ENCODE peak calls at places on chromosomes 13 and 19, in ten cellular contexts. Z is fibroblast of lung, Q is psoas muscle, X is heart left ventricle, E is stomach, A is SJSA1, T is prostate gland, P is mammary epithelial cell, D is osteoblast, U is thyroid gland. K is an unnamed sample.

GRCh38 chr13:27375686-27376326 is 48.6 kb upstream of the GTF3A start:
- DNase-seq in A (peak; percentile 57), U (peak; percentile 63), Z (peak; percentile 52), Q (peak; percentile 62), T (peak; percentile 30), X (peak; percentile 52), E (peak; percentile 70), D (peak; percentile 85), P (peak; percentile 19), K (peak; percentile 65)

GRCh38 chr13:50476579-50476978 is 366.9 kb downstream of the DLEU7 start:
- DNase-seq in D (no peak), U (no peak), E (no peak), Z (no peak), A (no peak), X (no peak), Q (no peak), P (no peak), T (no peak), K (no peak)

GRCh38 chr13:21557995-21558394 is 46.0 kb downstream of the MICU2 start:
- DNase-seq in E (no peak), U (no peak), D (no peak), X (no peak), Z (peak; percentile 11), T (no peak), A (no peak), P (peak; percentile 22), Q (no peak), K (no peak)

GRCh38 chr19:16445238-16446107 is 26.3 kb downstream of the EPS15L1 start:
- DNase-seq in A (peak; percentile 73), D (peak; percentile 29), U (no peak), E (no peak), X (no peak), Z (peak; percentile 61), P (peak; percentile 63), Q (no peak), T (no peak), K (peak; percentile 23)

GRCh38 chr13:45276887-45277286 is 64.1 kb downstream of the TPT1 start:
- DNase-seq in P (no peak), T (no peak), A (no peak), Q (no peak), D (no peak), U (no peak), Z (no peak), X (no peak), E (no peak), K (no peak)

GRCh38 chr13:26480246-26480855 is 77.1 kb upstream of the WASF3 start:
- DNase-seq in U (no peak), Q (no peak), E (no peak), X (no peak), A (no peak), P (no peak), Z (peak; percentile 59), D (no peak), T (no peak), K (no peak)

GRCh38 chr13:52348983-52349780 is 56.8 kb downstream of the THSD1 start:
- DNase-seq in X (no peak), D (peak; percentile 89), A (no peak), T (no peak), Q (no peak), P (peak; percentile 96), E (no peak), Z (peak; percentile 92), U (no peak), K (no peak)

GRCh38 chr13:24199016-24199415 is 38.5 kb downstream of the SPATA13 start:
- DNase-seq in Z (no peak), U (no peak), A (no peak), P (no peak), X (no peak), E (no peak), Q (no peak), T (no peak), D (no peak), K (peak; percentile 64)

GRCh38 chr19:49632576-49632975 is 7.4 kb downstream of the RRAS start:
- DNase-seq in P (no peak), Q (no peak), Z (no peak), U (no peak), E (no peak), T (no peak), X (no peak), A (no peak), D (no peak), K (no peak)

GRCh38 chr13:94112227-94112626 is 367.3 kb downstream of the DCT start:
- DNase-seq in P (peak; percentile 80), D (no peak), X (no peak), A (no peak), Q (no peak), U (no peak), E (no peak), Z (peak; percentile 98), T (no peak), K (peak; percentile 53)

GRCh38 chr19:16649734-16650133 is 10.2 kb downstream of the SMIM7 start:
- DNase-seq in X (no peak), A (no peak), P (no peak), T (no peak), E (no peak), U (peak; percentile 15), Z (no peak), D (no peak), Q (no peak), K (peak; percentile 64)

GRCh38 chr13:84661718-84662117 is 779.4 kb upstream of the SLITRK1 start:
- DNase-seq in Z (no peak), A (no peak), E (no peak), P (no peak), X (no peak), T (no peak), Q (no peak), U (no peak), D (no peak), K (no peak)

GRCh38 chr19:1440418-1440801 is 2.2 kb downstream of the RPS15 start:
- DNase-seq in A (no peak), P (no peak), D (no peak), X (no peak), Q (no peak), Z (no peak), T (no peak), E (no peak), U (no peak), K (peak; percentile 56)

GRCh38 chr19:1441022-1441426 is 2.8 kb downstream of the RPS15 start:
- DNase-seq in E (no peak), P (no peak), U (no peak), A (no peak), Q (no peak), D (no peak), X (no peak), Z (no peak), T (no peak), K (peak; percentile 46)

GRCh38 chr19:1438933-1439358 is 750 bp downstream of the RPS15 start:
- DNase-seq in U (no peak), E (no peak), A (no peak), T (no peak), Z (no peak), Q (no peak), D (peak; percentile 88), X (no peak), P (no peak), K (no peak)

GRCh38 chr19:1437609-1438008 is 587 bp upstream of the RPS15 start:
- DNase-seq in D (no peak), E (no peak), A (no peak), Z (no peak), X (no peak), T (no peak), U (no peak), P (no peak), Q (no peak), K (no peak)

DNA sequence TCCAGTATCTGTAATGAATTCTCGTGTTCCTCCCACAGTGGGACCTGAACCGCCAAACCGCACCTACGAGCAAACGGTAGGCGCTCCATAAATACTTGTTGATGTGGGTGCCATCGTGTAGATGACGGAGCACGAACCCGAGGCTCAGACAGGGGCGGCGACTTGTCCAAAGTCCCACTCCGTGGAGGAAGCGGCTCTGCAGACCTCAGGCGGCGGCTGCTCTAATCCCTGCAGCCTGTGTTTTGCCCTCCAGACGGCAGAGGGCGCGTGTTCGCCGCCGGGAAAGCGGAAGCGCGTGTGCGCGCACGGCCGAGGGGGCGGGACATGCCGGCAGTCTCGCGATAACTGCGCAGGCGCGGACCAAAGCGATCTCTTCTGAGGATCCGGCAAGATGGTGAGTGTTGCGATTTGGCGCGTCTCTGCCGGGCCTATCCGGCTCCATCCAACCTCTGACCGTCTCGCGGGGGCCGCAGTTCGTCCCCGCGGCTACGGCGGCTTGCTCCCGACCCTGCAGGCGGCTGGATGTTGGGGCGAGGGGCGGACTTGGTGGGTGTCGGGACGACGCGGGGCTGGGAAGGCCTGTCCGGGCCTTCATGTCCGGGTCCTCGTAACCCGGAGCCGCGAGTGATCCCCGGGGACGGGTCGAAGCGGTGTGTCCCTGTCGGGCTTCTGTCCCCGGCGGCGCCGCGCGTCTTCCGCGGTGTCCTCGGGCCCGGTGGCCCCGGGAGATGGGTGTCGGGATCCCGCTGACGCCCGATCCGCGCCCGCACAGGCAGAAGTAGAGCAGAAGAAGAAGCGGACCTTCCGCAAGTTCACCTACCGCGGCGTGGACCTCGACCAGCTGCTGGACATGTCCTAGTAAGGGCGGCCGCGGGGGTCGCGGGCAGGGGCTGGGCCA is at the start of gene RPS15:
- DNase-seq in A (peak; percentile 95), X (peak; percentile 96), T (peak; percentile 92), Z (peak; percentile 91), P (peak; percentile 91), U (peak; percentile 91), D (peak; percentile 100), E (peak; percentile 96), Q (peak; percentile 98), K (peak; percentile 98)
- H3K4me3 ChIP-seq in A (peak within 1 kb of the TSS; percentile 97), X (peak within 1 kb of the TSS; percentile 57), T (peak within 1 kb of the TSS; percentile 71), Z (peak within 1 kb of the TSS; percentile 72), P (peak within 1 kb of the TSS; percentile 87), U (peak within 1 kb of the TSS; percentile 95), D (peak within 1 kb of the TSS; percentile 98), E (peak within 1 kb of the TSS; percentile 90), Q (peak within 1 kb of the TSS; percentile 99), K (peak within 1 kb of the TSS; percentile 78)

GRCh38 chr19:15265849-15266248 is 33.6 kb upstream of the EPHX3 start:
- DNase-seq in A (peak; percentile 66), U (peak; percentile 97), Q (peak; percentile 96), Z (peak; percentile 96), D (peak; percentile 99), P (peak; percentile 48), X (peak; percentile 86), E (peak; percentile 93), T (peak; percentile 76), K (peak; percentile 96)
- H3K27ac ChIP-seq in A (no peak overlapping the region), U (no peak overlapping the region), Q (peak overlapping the region; percentile 78), Z (peak overlapping the region; percentile 95), D (peak overlapping the region; percentile 78), P (no peak overlapping the region), X (peak overlapping the region; percentile 84), E (peak overlapping the region; percentile 87), T (peak overlapping the region; percentile 29), K (peak overlapping the region; percentile 28)

DNA sequence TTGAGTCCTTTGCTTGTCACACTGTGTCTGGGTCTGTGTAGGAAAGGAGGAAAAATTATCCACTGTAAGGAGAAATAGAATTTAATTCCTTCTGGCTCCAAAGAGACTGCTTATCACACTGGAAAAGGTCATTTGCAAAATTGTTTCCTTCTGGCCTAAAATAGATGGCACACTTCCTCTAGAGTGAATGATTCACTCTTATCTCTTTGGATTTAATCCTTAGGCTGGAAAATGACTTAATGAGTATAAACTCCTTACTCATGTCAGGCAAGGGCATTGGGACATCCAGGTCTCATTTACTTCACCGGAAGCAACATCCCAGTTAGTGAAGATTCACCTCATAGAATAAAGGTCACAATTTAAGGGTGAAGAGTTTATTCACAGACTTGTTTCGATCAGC is 293.6 kb downstream of the OXGR1 start:
- DNase-seq in P (no peak), D (no peak), U (no peak), T (no peak), Q (no peak), E (no peak), A (no peak), Z (no peak), X (no peak), K (no peak)
- H3K27me3 ChIP-seq in P (no peaks in the 10 kb centered on the region), D (no peaks in the 10 kb centered on the region), U (no peaks in the 10 kb centered on the region), T (no peaks in the 10 kb centered on the region), Q (no peaks in the 10 kb centered on the region), E (no peaks in the 10 kb centered on the region), A (no peaks in the 10 kb centered on the region), Z (no peaks in the 10 kb centered on the region), X (no peaks in the 10 kb centered on the region), K (no peaks in the 10 kb centered on the region)

GRCh38 chr19:1102407-1103106 is 1.2 kb upstream of the GPX4 start:
- DNase-seq in Z (peak; percentile 100), Q (no peak), P (peak; percentile 99), T (peak; percentile 55), E (peak; percentile 64), X (no peak), A (peak; percentile 96), U (peak; percentile 67), D (peak; percentile 97), K (peak; percentile 65)
- H3K4me3 ChIP-seq in Z (no peak overlapping the region), Q (peak overlapping the region; percentile 88), P (no peak overlapping the region), T (no peak overlapping the region), E (peak overlapping the region; percentile 83), X (no peak overlapping the region), A (no peak overlapping the region), U (no peak overlapping the region), D (peak overlapping the region; percentile 51), K (no peak overlapping the region)

K was measured in right cardiac atrium.